ENCODE peak calls at places on chromosomes 4 and X, in four cellular contexts. T is naive thymus-derived CD4-positive, alpha-beta T cell; A is RWPE1; Y is pancreas. Q is an unnamed sample.
A peak's percentile ranks its signal among the peaks of the same experiment; 100 is the strongest.

GRCh38 chr4:102299708-102300107 is 45.6 kb downstream of the SLC39A8 start:
- DNase-seq in T (no peak), Y (no peak), A (peak; percentile 54), Q (peak; percentile 36)

GRCh38 chr4:85824166-85824945 is 349.4 kb downstream of the ARHGAP24 start:
- DNase-seq in A (no peak), Y (no peak), T (no peak), Q (no peak)

GRCh38 chrX:22629105-22629725 is 356.5 kb downstream of the CBLL2 start:
- DNase-seq in T (no peak), A (peak; percentile 30), Y (no peak), Q (no peak)

GRCh38 chr4:8905236-8905772 is 33.7 kb upstream of the HMX1 start:
- DNase-seq in A (no peak), T (no peak), Y (peak; percentile 17), Q (no peak)

GRCh38 chr4:112086036-112086434 is 59.2 kb upstream of the FAM241A start:
- DNase-seq in A (no peak), T (no peak), Y (no peak), Q (no peak)

GRCh38 chr4:174496631-174497442 is 25.5 kb downstream of the HPGD start:
- DNase-seq in A (no peak), Y (no peak), T (no peak), Q (peak; percentile 93)

GRCh38 chr4:127623755-127624087 is 9.0 kb upstream of the INTU start:
- DNase-seq in A (peak; percentile 47), T (no peak), Y (no peak), Q (no peak)

GRCh38 chr4:123244233-123244632 is 152.4 kb upstream of the SPRY1 start:
- DNase-seq in Y (no peak), A (peak; percentile 20), T (no peak), Q (no peak)

GRCh38 chrX:30504309-30504708 is 73.3 kb downstream of the TASL start:
- DNase-seq in A (no peak), Y (no peak), T (no peak), Q (peak; percentile 13)

GRCh38 chr4:73137121-73137520 is 67.6 kb upstream of the COX18 start:
- DNase-seq in T (no peak), A (no peak), Y (no peak), Q (no peak)

GRCh38 chrX:119190736-119191282 is 45.3 kb upstream of the PGRMC1 start:
- DNase-seq in Y (no peak), A (no peak), T (no peak), Q (no peak)

GRCh38 chrX:39162322-39162721 is 361.1 kb downstream of the MID1IP1 start:
- DNase-seq in Y (peak; percentile 61), A (no peak), T (peak; percentile 17), Q (peak; percentile 61)

GRCh38 chr4:76017056-76017686 is 6.1 kb downstream of the CXCL10 start:
- DNase-seq in A (no peak), Y (no peak), T (no peak), Q (no peak)
- H3K27ac ChIP-seq in A (no peak overlapping the region), Y (peak overlapping the region; percentile 14), T (no peak overlapping the region), Q (no peak overlapping the region)

DNA sequence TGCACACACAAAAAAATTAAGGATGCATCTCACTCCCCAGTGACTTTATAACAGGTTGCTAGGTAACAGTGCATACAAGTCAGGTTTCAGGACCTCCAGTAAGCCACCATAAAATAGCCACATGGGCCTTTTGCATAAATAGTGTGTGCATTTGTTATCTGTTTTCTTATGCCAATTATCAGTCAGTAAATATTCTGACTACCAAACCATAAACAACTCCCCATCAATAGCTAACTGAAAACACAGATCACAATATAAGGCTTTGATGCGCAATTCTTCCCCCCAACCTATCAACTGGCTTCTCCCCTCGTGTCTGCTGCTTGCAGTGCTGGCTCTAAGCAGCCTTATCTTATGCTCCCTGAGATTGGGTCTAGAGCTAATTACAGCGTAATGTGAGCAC is 55.5 kb downstream of the ZNF827 start:
- DNase-seq in T (no peak), A (no peak), Y (no peak), Q (no peak)
- H3K27ac ChIP-seq in T (no peak overlapping the region), A (no peak overlapping the region), Y (no peak overlapping the region), Q (no peak overlapping the region)

GRCh38 chrX:153882557-153882956 is 3.4 kb downstream of the L1CAM start:
- DNase-seq in A (no peak), Y (peak; percentile 52), T (no peak), Q (no peak)
- H3K27ac ChIP-seq in A (no peak overlapping the region), Y (no peak overlapping the region), T (no peak overlapping the region), Q (no peak overlapping the region)

GRCh38 chr4:10007772-10008171 is 13.5 kb downstream of the SLC2A9 start:
- DNase-seq in T (no peak), A (no peak), Y (no peak), Q (no peak)

GRCh38 chr4:10006604-10007435 is 14.5 kb downstream of the SLC2A9 start:
- DNase-seq in T (no peak), Y (no peak), A (peak; percentile 96), Q (peak; percentile 99)

GRCh38 chr4:10006236-10006603 is 15.1 kb downstream of the SLC2A9 start:
- DNase-seq in Y (no peak), T (no peak), A (peak; percentile 68), Q (peak; percentile 96)

GRCh38 chr4:10008208-10009005 is 12.9 kb downstream of the SLC2A9 start:
- DNase-seq in Y (no peak), A (peak; percentile 38), T (no peak), Q (no peak)

DNA sequence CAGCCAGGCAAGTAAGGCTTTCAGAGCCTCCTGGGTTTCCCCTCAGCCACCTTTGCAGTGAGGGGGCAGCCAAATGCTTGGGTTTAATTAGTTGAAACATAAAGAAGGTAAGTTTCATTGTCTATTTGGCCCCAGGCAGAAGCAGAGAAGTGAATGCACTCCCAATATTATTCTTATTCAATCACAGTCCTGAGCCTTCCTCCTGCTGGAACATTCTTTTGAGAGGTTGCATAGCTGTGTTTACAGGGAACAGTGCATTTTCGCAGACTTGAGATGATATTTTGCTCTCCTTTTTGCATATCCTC is 13.9 kb downstream of the SLC2A9 start:
- DNase-seq in A (no peak), T (no peak), Y (no peak), Q (no peak)
- H3K27ac ChIP-seq in A (peak overlapping the region; percentile 91), T (no peak overlapping the region), Y (peak overlapping the region; percentile 76), Q (peak overlapping the region; percentile 69)

GRCh38 chr4:183254162-183254561 is 65.9 kb downstream of the CLDN22 start:
- DNase-seq in A (no peak), Y (no peak), T (no peak), Q (peak; percentile 13)
- H3K27ac ChIP-seq in A (no peak overlapping the region), Y (no peak overlapping the region), T (no peak overlapping the region), Q (no peak overlapping the region)

Q was measured in small intestine.